ENCODE peak calls at places on chromosomes 2 and 18, in ten cellular contexts. X is psoas muscle, H is A549, A is astrocyte of the spinal cord, U is EH, Y is Daoy, B is substantia nigra, P is activated T-cell treated with anti-CD3 and anti-CD28 coated beads for 1 hour, L is AG10803, Q is RKO. R is an unnamed sample.

GRCh38 chr2:73239776-73240175 is 5.7 kb downstream of the CCT7 start:
- DNase-seq in X (no peak), H (no peak), A (peak; percentile 49), U (peak; percentile 60), Y (no peak), B (no peak), P (no peak), L (peak; percentile 48), Q (no peak), R (peak; percentile 22)

GRCh38 chr2:134718956-134719814 is at the start of gene TMEM163:
- DNase-seq in X (peak; percentile 17), H (no peak), A (no peak), U (no peak), Y (no peak), B (no peak), P (no peak), L (no peak), Q (no peak), R (no peak)

GRCh38 chr2:219099319-219099718 is 38.6 kb upstream of the IHH start:
- DNase-seq in X (no peak), H (no peak), A (no peak), U (peak; percentile 74), Y (no peak), B (no peak), P (no peak), L (peak; percentile 50), Q (peak; percentile 52), R (peak; percentile 71)

GRCh38 chr2:29309090-29310054 is 194.2 kb downstream of the CLIP4 start:
- DNase-seq in X (no peak), H (peak; percentile 75), A (peak; percentile 60), U (peak; percentile 71), Y (peak; percentile 65), B (no peak), P (no peak), L (peak; percentile 68), Q (peak; percentile 70), R (peak; percentile 63)

GRCh38 chr2:230129343-230129742 is 60.6 kb upstream of the SLC16A14 start:
- DNase-seq in X (no peak), H (no peak), A (no peak), U (peak; percentile 3), Y (no peak), B (no peak), P (no peak), L (peak; percentile 45), Q (no peak), R (no peak)

GRCh38 chr2:162581931-162582330 is 238.0 kb downstream of the GCA start:
- DNase-seq in X (no peak), H (no peak), A (no peak), U (no peak), Y (no peak), B (no peak), P (no peak), L (no peak), Q (no peak), R (no peak)

GRCh38 chr2:227817336-227817735 is 3.7 kb downstream of the CCL20 start:
- DNase-seq in X (no peak), H (no peak), A (no peak), U (no peak), Y (no peak), B (no peak), P (no peak), L (no peak), Q (no peak), R (no peak)

GRCh38 chr2:211144078-211144477 is 587.7 kb downstream of the CPS1 start:
- DNase-seq in X (no peak), H (peak; percentile 48), A (peak; percentile 72), U (no peak), Y (no peak), B (no peak), P (no peak), L (peak; percentile 11), Q (peak; percentile 42), R (no peak)

GRCh38 chr18:35162995-35163394 is 77.8 kb upstream of the ZNF397 start:
- DNase-seq in X (no peak), H (no peak), A (no peak), U (peak; percentile 3), Y (no peak), B (no peak), P (no peak), L (no peak), Q (no peak), R (no peak)

GRCh38 chr2:78778756-78779510 is 246.6 kb upstream of the REG3G start:
- DNase-seq in X (no peak), H (no peak), A (no peak), U (no peak), Y (peak; percentile 76), B (no peak), P (no peak), L (no peak), Q (no peak), R (no peak)

GRCh38 chr2:164145093-164145987 is 409.5 kb upstream of the FIGN start:
- DNase-seq in X (no peak), H (no peak), A (peak; percentile 57), U (peak; percentile 69), Y (no peak), B (no peak), P (no peak), L (peak; percentile 18), Q (no peak), R (peak; percentile 41)

GRCh38 chr2:88057437-88057844 is 1.9 kb upstream of the KRCC1 start:
- DNase-seq in X (no peak), H (no peak), A (no peak), U (no peak), Y (no peak), B (no peak), P (no peak), L (no peak), Q (no peak), R (no peak)

GRCh38 chr2:16037808-16038457 is 97.6 kb downstream of the MYCN start:
- DNase-seq in X (no peak), H (no peak), A (no peak), U (no peak), Y (no peak), B (no peak), P (no peak), L (no peak), Q (no peak), R (no peak)